ENCODE peak calls at places on chromosomes 3 and 15, in seven cellular contexts. One of them, this sample, is unnamed.

GRCh38 chr3:128493221-128494151 is 485 bp upstream of the GATA2 start:
- DNase-seq in HepG2: no peak
- DNase-seq in pancreas: no peak
- DNase-seq in CD8-positive, alpha-beta T cell: no peak
- DNase-seq in fibroblast of pulmonary artery: no peak
- DNase-seq in right atrium auricular region: no peak
- DNase-seq in OCI-LY7: no peak
- DNase-seq in this sample: no peak

GRCh38 chr3:148736086-148736485 is 38.4 kb downstream of the AGTR1 start:
- DNase-seq in right atrium auricular region: no peak
- DNase-seq in CD8-positive, alpha-beta T cell: no peak
- DNase-seq in OCI-LY7: no peak
- DNase-seq in fibroblast of pulmonary artery: no peak
- DNase-seq in HepG2: no peak
- DNase-seq in pancreas: peak
- DNase-seq in this sample: no peak

GRCh38 chr3:15361494-15362214 is 29.3 kb upstream of the SH3BP5 start:
- DNase-seq in fibroblast of pulmonary artery: no peak
- DNase-seq in OCI-LY7: peak
- DNase-seq in right atrium auricular region: no peak
- DNase-seq in pancreas: no peak
- DNase-seq in CD8-positive, alpha-beta T cell: no peak
- DNase-seq in HepG2: no peak
- DNase-seq in this sample: no peak

GRCh38 chr3:149723781-149724180 is 28.5 kb downstream of the COMMD2 start:
- DNase-seq in HepG2: no peak
- DNase-seq in OCI-LY7: no peak
- DNase-seq in right atrium auricular region: no peak
- DNase-seq in pancreas: no peak
- DNase-seq in fibroblast of pulmonary artery: no peak
- DNase-seq in CD8-positive, alpha-beta T cell: no peak
- DNase-seq in this sample: no peak

GRCh38 chr3:180284331-180285110 is 247.8 kb upstream of the PEX5L start:
- DNase-seq in OCI-LY7: no peak
- DNase-seq in CD8-positive, alpha-beta T cell: no peak
- DNase-seq in fibroblast of pulmonary artery: no peak
- DNase-seq in pancreas: no peak
- DNase-seq in right atrium auricular region: no peak
- DNase-seq in HepG2: no peak
- DNase-seq in this sample: no peak

GRCh38 chr3:149576071-149576564 is 81.7 kb downstream of the WWTR1 start:
- DNase-seq in OCI-LY7: no peak
- DNase-seq in CD8-positive, alpha-beta T cell: no peak
- DNase-seq in right atrium auricular region: no peak
- DNase-seq in HepG2: peak
- DNase-seq in pancreas: no peak
- DNase-seq in fibroblast of pulmonary artery: peak
- DNase-seq in this sample: peak

GRCh38 chr3:24474862-24475261 is 19.8 kb downstream of the THRB start:
- DNase-seq in pancreas: no peak
- DNase-seq in right atrium auricular region: no peak
- DNase-seq in HepG2: no peak
- DNase-seq in fibroblast of pulmonary artery: no peak
- DNase-seq in CD8-positive, alpha-beta T cell: no peak
- DNase-seq in OCI-LY7: no peak
- DNase-seq in this sample: no peak

GRCh38 chr15:82146990-82147461 is 101.2 kb upstream of the MEX3B start:
- DNase-seq in right atrium auricular region: no peak
- DNase-seq in fibroblast of pulmonary artery: peak
- DNase-seq in OCI-LY7: no peak
- DNase-seq in pancreas: no peak
- DNase-seq in CD8-positive, alpha-beta T cell: no peak
- DNase-seq in HepG2: peak
- DNase-seq in this sample: no peak

GRCh38 chr3:4712109-4712508 is 219.0 kb downstream of the ITPR1 start:
- DNase-seq in pancreas: no peak
- DNase-seq in CD8-positive, alpha-beta T cell: no peak
- DNase-seq in HepG2: no peak
- DNase-seq in fibroblast of pulmonary artery: peak
- DNase-seq in OCI-LY7: no peak
- DNase-seq in right atrium auricular region: no peak
- DNase-seq in this sample: no peak

DNA sequence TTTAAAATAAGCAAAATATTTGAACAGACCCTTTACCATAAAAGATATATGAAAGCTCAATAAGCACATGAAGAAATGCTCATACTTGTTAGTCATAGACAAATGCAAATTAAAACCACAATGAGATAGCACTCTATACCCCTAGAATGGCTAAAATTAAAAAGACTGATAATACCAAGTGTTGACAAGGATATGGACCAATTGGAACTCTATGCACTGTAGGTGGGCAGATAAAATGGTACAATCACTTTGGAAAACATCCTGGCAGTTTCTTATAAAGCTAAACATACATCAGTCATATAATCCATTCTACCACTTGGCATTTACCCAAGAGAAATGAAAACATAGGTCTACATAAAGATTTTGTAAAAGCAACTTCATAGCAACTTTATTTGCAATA is 293.0 kb upstream of the TLE3 start:
- DNase-seq in fibroblast of pulmonary artery: no peak
- DNase-seq in HepG2: no peak
- DNase-seq in pancreas: no peak
- DNase-seq in right atrium auricular region: no peak
- DNase-seq in OCI-LY7: no peak
- DNase-seq in CD8-positive, alpha-beta T cell: no peak
- DNase-seq in this sample: no peak
- H3K4me3 ChIP-seq in fibroblast of pulmonary artery: no peak
- H3K4me3 ChIP-seq in HepG2: no peak
- H3K4me3 ChIP-seq in pancreas: no peak
- H3K4me3 ChIP-seq in right atrium auricular region: no peak
- H3K4me3 ChIP-seq in OCI-LY7: no peak
- H3K4me3 ChIP-seq in CD8-positive, alpha-beta T cell: no peak
- H3K4me3 ChIP-seq in this sample: no peak

GRCh38 chr3:55646121-55646520 is 159.0 kb upstream of the WNT5A start:
- DNase-seq in pancreas: no peak
- DNase-seq in CD8-positive, alpha-beta T cell: no peak
- DNase-seq in fibroblast of pulmonary artery: no peak
- DNase-seq in HepG2: no peak
- DNase-seq in OCI-LY7: no peak
- DNase-seq in right atrium auricular region: no peak
- DNase-seq in this sample: no peak
- H3K4me3 ChIP-seq in pancreas: no peak
- H3K4me3 ChIP-seq in CD8-positive, alpha-beta T cell: no peak
- H3K4me3 ChIP-seq in fibroblast of pulmonary artery: no peak
- H3K4me3 ChIP-seq in HepG2: no peak
- H3K4me3 ChIP-seq in OCI-LY7: no peak
- H3K4me3 ChIP-seq in right atrium auricular region: no peak
- H3K4me3 ChIP-seq in this sample: no peak

DNA sequence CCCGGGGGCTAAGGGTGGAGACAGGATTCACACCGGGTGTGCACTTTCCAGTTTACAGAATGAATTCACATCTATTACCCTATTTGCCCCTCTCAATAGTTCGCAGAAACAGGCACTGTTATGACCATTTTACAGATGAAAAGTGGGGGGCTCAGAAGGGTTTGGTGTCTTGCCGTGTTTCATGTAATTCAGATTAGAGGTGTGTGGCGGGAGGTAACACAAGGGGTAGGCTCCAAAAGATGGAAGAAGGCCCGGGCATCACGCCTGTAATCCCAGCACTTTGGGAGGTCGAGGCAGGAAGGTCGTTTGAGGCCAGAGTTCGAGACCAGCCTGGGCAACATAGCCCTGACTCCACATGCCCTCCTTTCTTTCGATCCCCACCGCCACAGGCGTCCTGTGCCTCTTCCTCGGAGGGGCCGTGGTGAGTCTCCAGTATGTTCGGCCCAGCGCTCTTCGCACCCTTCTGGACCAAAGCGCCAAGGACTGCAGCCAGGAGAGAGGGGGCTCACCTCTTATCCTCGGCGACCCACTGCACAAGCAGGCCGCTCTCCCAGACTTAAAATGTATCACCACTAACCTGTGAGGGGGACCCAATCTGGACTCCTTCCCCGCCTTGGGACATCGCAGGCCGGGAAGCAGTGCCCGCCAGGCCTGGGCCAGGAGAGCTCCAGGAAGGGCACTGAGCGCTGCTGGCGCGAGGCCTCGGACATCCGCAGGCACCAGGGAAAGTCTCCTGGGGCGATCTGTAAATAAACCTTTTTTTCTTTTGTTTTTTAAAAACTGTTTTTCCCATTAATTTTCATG is 3.4 kb downstream of the DUOXA2 start:
- DNase-seq in fibroblast of pulmonary artery: no peak
- DNase-seq in pancreas: no peak
- DNase-seq in HepG2: no peak
- DNase-seq in CD8-positive, alpha-beta T cell: no peak
- DNase-seq in right atrium auricular region: no peak
- DNase-seq in OCI-LY7: no peak
- DNase-seq in this sample: no peak
- H3K4me3 ChIP-seq in fibroblast of pulmonary artery: no peak
- H3K4me3 ChIP-seq in pancreas: no peak
- H3K4me3 ChIP-seq in HepG2: peak
- H3K4me3 ChIP-seq in CD8-positive, alpha-beta T cell: peak
- H3K4me3 ChIP-seq in right atrium auricular region: peak
- H3K4me3 ChIP-seq in OCI-LY7: no peak
- H3K4me3 ChIP-seq in this sample: no peak

GRCh38 chr3:152290374-152290773 is 21.6 kb downstream of the MBNL1 start:
- DNase-seq in right atrium auricular region: no peak
- DNase-seq in pancreas: no peak
- DNase-seq in CD8-positive, alpha-beta T cell: no peak
- DNase-seq in OCI-LY7: no peak
- DNase-seq in fibroblast of pulmonary artery: no peak
- DNase-seq in HepG2: no peak
- DNase-seq in this sample: no peak
- H3K4me3 ChIP-seq in right atrium auricular region: no peak
- H3K4me3 ChIP-seq in pancreas: no peak
- H3K4me3 ChIP-seq in CD8-positive, alpha-beta T cell: no peak
- H3K4me3 ChIP-seq in OCI-LY7: no peak
- H3K4me3 ChIP-seq in fibroblast of pulmonary artery: no peak
- H3K4me3 ChIP-seq in HepG2: no peak
- H3K4me3 ChIP-seq in this sample: no peak

GRCh38 chr3:115692887-115693524 is 69.7 kb downstream of the GAP43 start:
- DNase-seq in OCI-LY7: peak
- DNase-seq in pancreas: peak
- DNase-seq in CD8-positive, alpha-beta T cell: peak
- DNase-seq in right atrium auricular region: peak
- DNase-seq in HepG2: peak
- DNase-seq in fibroblast of pulmonary artery: peak
- DNase-seq in this sample: peak
- H3K4me3 ChIP-seq in OCI-LY7: no peak
- H3K4me3 ChIP-seq in pancreas: no peak
- H3K4me3 ChIP-seq in CD8-positive, alpha-beta T cell: no peak
- H3K4me3 ChIP-seq in right atrium auricular region: no peak
- H3K4me3 ChIP-seq in HepG2: no peak
- H3K4me3 ChIP-seq in fibroblast of pulmonary artery: no peak
- H3K4me3 ChIP-seq in this sample: no peak

GRCh38 chr15:76168237-76168984 is 108.6 kb downstream of the TMEM266 start:
- DNase-seq in fibroblast of pulmonary artery: no peak
- DNase-seq in HepG2: no peak
- DNase-seq in right atrium auricular region: no peak
- DNase-seq in OCI-LY7: no peak
- DNase-seq in CD8-positive, alpha-beta T cell: no peak
- DNase-seq in pancreas: no peak
- DNase-seq in this sample: no peak
- H3K4me3 ChIP-seq in fibroblast of pulmonary artery: no peak
- H3K4me3 ChIP-seq in HepG2: no peak
- H3K4me3 ChIP-seq in right atrium auricular region: no peak
- H3K4me3 ChIP-seq in OCI-LY7: no peak
- H3K4me3 ChIP-seq in CD8-positive, alpha-beta T cell: no peak
- H3K4me3 ChIP-seq in pancreas: no peak
- H3K4me3 ChIP-seq in this sample: no peak

GRCh38 chr3:12886736-12887135 is 45.4 kb upstream of the RPL32 start:
- DNase-seq in OCI-LY7: no peak
- DNase-seq in CD8-positive, alpha-beta T cell: no peak
- DNase-seq in HepG2: no peak
- DNase-seq in right atrium auricular region: no peak
- DNase-seq in fibroblast of pulmonary artery: no peak
- DNase-seq in pancreas: no peak
- DNase-seq in this sample: no peak
- H3K4me3 ChIP-seq in OCI-LY7: no peak
- H3K4me3 ChIP-seq in CD8-positive, alpha-beta T cell: no peak
- H3K4me3 ChIP-seq in HepG2: no peak
- H3K4me3 ChIP-seq in right atrium auricular region: no peak
- H3K4me3 ChIP-seq in fibroblast of pulmonary artery: no peak
- H3K4me3 ChIP-seq in pancreas: no peak
- H3K4me3 ChIP-seq in this sample: no peak

GRCh38 chr3:61563614-61564404 is 2.4 kb downstream of the PTPRG start:
- DNase-seq in fibroblast of pulmonary artery: no peak
- DNase-seq in pancreas: no peak
- DNase-seq in OCI-LY7: no peak
- DNase-seq in HepG2: no peak
- DNase-seq in CD8-positive, alpha-beta T cell: no peak
- DNase-seq in right atrium auricular region: no peak
- DNase-seq in this sample: peak

GRCh38 chr3:61562042-61562809 is 855 bp downstream of the PTPRG start:
- DNase-seq in HepG2: no peak
- DNase-seq in CD8-positive, alpha-beta T cell: no peak
- DNase-seq in fibroblast of pulmonary artery: peak
- DNase-seq in right atrium auricular region: no peak
- DNase-seq in OCI-LY7: no peak
- DNase-seq in pancreas: no peak
- DNase-seq in this sample: peak

GRCh38 chr3:61565569-61565968 is 4.2 kb downstream of the PTPRG start:
- DNase-seq in right atrium auricular region: no peak
- DNase-seq in fibroblast of pulmonary artery: no peak
- DNase-seq in pancreas: no peak
- DNase-seq in OCI-LY7: no peak
- DNase-seq in CD8-positive, alpha-beta T cell: no peak
- DNase-seq in HepG2: no peak
- DNase-seq in this sample: no peak

GRCh38 chr3:61562810-61563613 is 1.6 kb downstream of the PTPRG start:
- DNase-seq in HepG2: peak
- DNase-seq in fibroblast of pulmonary artery: peak
- DNase-seq in pancreas: peak
- DNase-seq in CD8-positive, alpha-beta T cell: no peak
- DNase-seq in OCI-LY7: no peak
- DNase-seq in right atrium auricular region: peak
- DNase-seq in this sample: peak

GRCh38 chr3:61564405-61565059 is 3.2 kb downstream of the PTPRG start:
- DNase-seq in fibroblast of pulmonary artery: peak
- DNase-seq in CD8-positive, alpha-beta T cell: no peak
- DNase-seq in HepG2: no peak
- DNase-seq in OCI-LY7: no peak
- DNase-seq in pancreas: peak
- DNase-seq in right atrium auricular region: peak
- DNase-seq in this sample: peak
- H3K4me3 ChIP-seq in fibroblast of pulmonary artery: peak
- H3K4me3 ChIP-seq in CD8-positive, alpha-beta T cell: no peak
- H3K4me3 ChIP-seq in HepG2: no peak
- H3K4me3 ChIP-seq in OCI-LY7: no peak
- H3K4me3 ChIP-seq in pancreas: peak
- H3K4me3 ChIP-seq in right atrium auricular region: peak
- H3K4me3 ChIP-seq in this sample: peak

This sample was measured in right cardiac atrium.